ENCODE peak calls at places on chromosomes 13 and 19, in four cellular contexts. K, Q, W and J are unnamed samples.

GRCh38 chr19:48221628-48222027 is 34.1 kb downstream of the CARD8 start:
- DNase-seq in Q (no peak), K (no peak), W (no peak), J (no peak)

GRCh38 chr13:46202188-46202795 is 9.4 kb upstream of the LRRC63 start:
- DNase-seq in K (no peak), Q (no peak), W (no peak), J (no peak)

GRCh38 chr13:103859952-103860351 is 793.7 kb upstream of the SLC10A2 start:
- DNase-seq in Q (no peak), K (no peak), W (no peak), J (no peak)

GRCh38 chr19:35975608-35976214 is 19.3 kb upstream of the SDHAF1 start:
- DNase-seq in Q (no peak), W (peak), K (no peak), J (no peak)

GRCh38 chr19:6229216-6229913 is 50.4 kb downstream of the MLLT1 start:
- DNase-seq in Q (no peak), K (no peak), W (no peak), J (no peak)

GRCh38 chr13:77065456-77066147 is 38.6 kb upstream of the FBXL3 start:
- DNase-seq in K (no peak), W (no peak), Q (no peak), J (no peak)

GRCh38 chr13:36979361-36980040 is 19.6 kb downstream of the ALG5 start:
- DNase-seq in K (no peak), W (no peak), Q (no peak), J (no peak)

GRCh38 chr13:92196566-92197256 is 798.3 kb downstream of the GPC5 start:
- DNase-seq in Q (no peak), K (no peak), W (no peak), J (no peak)

GRCh38 chr19:32676186-32676894 is 692 bp downstream of the RGS9BP start:
- DNase-seq in K (no peak), W (peak), Q (peak), J (no peak)

GRCh38 chr13:111484129-111484925 is 163.9 kb downstream of the TEX29 start:
- DNase-seq in Q (peak), W (no peak), K (no peak), J (no peak)

GRCh38 chr13:101640797-101641400 is 188.4 kb downstream of the ITGBL1 start:
- DNase-seq in K (no peak), W (no peak), Q (no peak), J (no peak)

GRCh38 chr13:67136157-67136556 is 94.0 kb downstream of the PCDH9 start:
- DNase-seq in Q (no peak), K (no peak), W (no peak), J (no peak)

GRCh38 chr13:57624565-57625435 is 6.7 kb upstream of the PCDH17 start:
- DNase-seq in K (peak), W (no peak), Q (no peak), J (no peak)

GRCh38 chr19:45973564-45974338 is at the start of gene NOVA2:
- DNase-seq in K (peak), Q (peak), W (peak), J (no peak)

GRCh38 chr19:45972944-45973525 is 630 bp downstream of the NOVA2 start:
- DNase-seq in K (no peak), W (no peak), Q (no peak), J (no peak)

GRCh38 chr19:45969676-45970075 is 4.0 kb downstream of the NOVA2 start:
- DNase-seq in W (no peak), K (no peak), Q (no peak), J (no peak)

GRCh38 chr19:45971260-45971902 is 2.3 kb downstream of the NOVA2 start:
- DNase-seq in Q (no peak), W (no peak), K (no peak), J (no peak)

GRCh38 chr19:45972081-45972943 is 1.4 kb downstream of the NOVA2 start:
- DNase-seq in W (no peak), K (no peak), Q (no peak), J (peak)
- H3K4me3 ChIP-seq in W (peak), K (peak), Q (peak), J (no peak)

DNA sequence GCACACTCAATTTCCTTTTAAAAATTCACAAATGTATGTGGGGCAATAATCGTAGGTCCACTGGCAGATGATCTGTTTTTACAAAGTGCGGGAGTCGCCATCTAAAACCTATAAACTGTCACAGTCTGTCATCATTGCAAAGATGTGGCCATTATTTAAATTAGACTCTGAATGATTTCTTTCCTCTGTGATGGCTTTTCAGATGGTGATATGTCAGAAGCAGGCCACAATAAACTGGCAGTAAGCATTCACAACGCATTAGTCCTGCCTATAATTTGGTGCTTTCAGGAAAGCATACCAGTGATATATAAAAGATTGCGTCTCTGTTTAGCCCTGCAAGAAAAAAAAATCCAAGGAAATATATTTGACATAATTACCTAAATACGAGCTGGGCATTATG is 226.8 kb downstream of the TBC1D4 start:
- DNase-seq in Q (no peak), K (no peak), W (no peak), J (no peak)
- H3K4me3 ChIP-seq in Q (no peak), K (no peak), W (no peak), J (no peak)

GRCh38 chr13:22893149-22893548 is 287.6 kb upstream of the SGCG start:
- DNase-seq in K (no peak), Q (no peak), W (no peak), J (no peak)
- H3K4me3 ChIP-seq in K (no peak), Q (no peak), W (no peak), J (no peak)

DNA sequence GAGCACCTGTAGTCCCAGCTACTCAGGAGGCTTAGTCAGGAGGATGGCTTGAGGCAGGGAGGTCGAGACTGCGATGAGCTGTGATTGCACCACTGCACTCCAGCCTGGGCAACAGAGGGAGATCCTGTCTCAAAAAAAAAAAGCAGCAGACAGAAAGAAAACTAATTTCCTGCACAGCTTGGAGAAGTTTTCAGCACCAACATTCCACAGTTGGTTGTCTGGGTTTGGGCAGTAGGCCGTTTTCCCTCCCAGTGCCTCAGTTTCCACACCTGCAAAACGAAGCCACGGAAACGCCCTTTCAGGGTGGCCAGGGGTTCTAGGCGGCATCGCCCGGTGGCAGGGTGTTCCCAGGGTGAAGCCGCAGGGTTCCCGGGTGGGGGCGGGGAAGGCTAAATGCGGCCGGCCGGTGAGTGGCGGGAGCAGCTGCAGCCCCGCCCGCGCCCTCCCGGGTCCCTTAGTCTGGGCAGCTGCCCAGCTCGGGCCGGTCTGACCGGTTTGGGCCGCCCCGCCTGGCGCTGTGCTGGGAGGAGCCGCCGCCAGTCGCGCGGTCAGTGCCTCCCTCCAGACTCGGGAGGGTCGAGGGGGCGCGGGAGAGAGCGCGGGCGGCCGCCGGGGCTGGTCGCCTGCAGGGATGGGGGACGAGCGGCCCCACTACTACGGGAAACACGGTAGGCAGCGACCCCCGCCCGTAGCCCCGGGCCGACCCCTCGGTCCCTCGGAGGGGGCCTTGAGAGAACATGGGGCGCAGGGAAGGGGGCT is at the start of gene SLC44A2:
- DNase-seq in Q (peak), W (peak), K (no peak), J (no peak)
- H3K4me3 ChIP-seq in Q (peak), W (peak), K (peak), J (no peak)

GRCh38 chr19:53865918-53866696 is 1.6 kb upstream of the MYADM start:
- DNase-seq in K (no peak), Q (peak), W (peak), J (peak)

GRCh38 chr19:53864308-53864836 is 3.3 kb upstream of the MYADM start:
- DNase-seq in Q (peak), K (no peak), W (peak), J (no peak)

GRCh38 chr19:53868091-53868891 is 608 bp downstream of the MYADM start:
- DNase-seq in K (no peak), W (peak), Q (peak), J (peak)

GRCh38 chr19:53867225-53868090 is at the start of gene MYADM:
- DNase-seq in W (peak), Q (peak), K (peak), J (peak)

DNA sequence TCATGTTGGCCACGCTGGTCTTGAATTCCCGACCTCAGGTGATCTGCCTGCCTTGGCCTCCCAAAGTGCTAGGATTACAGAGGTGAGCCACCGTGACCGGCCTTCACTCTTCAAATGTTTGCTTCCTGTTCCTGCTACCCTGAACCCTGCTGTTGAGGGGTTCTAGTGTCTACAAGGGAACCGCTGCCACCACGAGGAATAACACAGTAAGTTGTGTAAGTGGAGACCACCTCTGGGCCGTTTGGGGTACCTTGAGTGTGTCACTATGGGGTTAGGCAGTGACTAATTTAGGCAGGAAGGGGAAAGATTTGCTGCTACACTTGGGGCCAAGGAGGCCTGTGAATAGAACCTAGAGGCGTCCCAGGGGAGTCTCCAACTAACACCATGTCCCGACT is 2.2 kb upstream of the MYADM start:
- DNase-seq in W (peak), Q (no peak), K (no peak), J (no peak)
- H3K4me3 ChIP-seq in W (peak), Q (no peak), K (peak), J (peak)

DNA sequence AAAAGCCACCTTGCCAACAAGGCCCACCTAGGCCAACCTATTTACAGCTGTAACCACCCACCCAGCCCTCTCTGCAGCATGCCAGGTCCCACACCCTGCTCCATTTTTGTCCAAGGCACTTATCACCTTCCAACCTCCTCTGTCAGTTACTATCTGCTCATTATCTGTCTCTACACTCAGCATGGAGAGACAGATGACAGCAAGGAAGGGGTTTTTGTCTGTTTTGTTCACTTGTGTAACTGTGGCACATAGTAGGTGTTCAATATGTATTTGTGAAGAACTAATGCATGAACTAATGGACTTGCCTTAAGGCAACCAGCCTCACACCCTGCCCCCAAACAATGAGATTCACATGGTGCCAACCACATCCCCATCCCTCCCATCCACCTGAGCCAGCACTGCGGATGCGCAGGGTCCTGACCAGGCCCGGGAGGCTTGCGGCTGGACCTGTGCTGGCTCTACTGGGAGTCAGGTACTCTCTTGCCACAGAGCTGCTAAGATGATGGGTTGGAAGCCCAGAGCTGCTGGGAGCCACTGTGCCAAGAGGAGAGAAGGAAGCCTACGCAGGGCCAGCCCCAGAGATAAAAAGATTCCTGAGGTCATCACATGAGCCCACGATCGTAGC is 17.2 kb downstream of the DEDD2 start:
- DNase-seq in W (no peak), K (no peak), Q (no peak), J (no peak)
- H3K4me3 ChIP-seq in W (no peak), K (no peak), Q (no peak), J (peak)

GRCh38 chr19:40810160-40810559 is 11.2 kb downstream of the EGLN2 start:
- DNase-seq in Q (no peak), K (no peak), W (no peak), J (no peak)

GRCh38 chr19:40815223-40815622 is 16.2 kb downstream of the EGLN2 start:
- DNase-seq in Q (no peak), K (no peak), W (no peak), J (no peak)

GRCh38 chr19:40811478-40812341 is 12.7 kb downstream of the EGLN2 start:
- DNase-seq in W (no peak), Q (no peak), K (no peak), J (peak)

GRCh38 chr19:40809358-40810086 is 10.5 kb downstream of the EGLN2 start:
- DNase-seq in W (no peak), K (no peak), Q (no peak), J (no peak)

DNA sequence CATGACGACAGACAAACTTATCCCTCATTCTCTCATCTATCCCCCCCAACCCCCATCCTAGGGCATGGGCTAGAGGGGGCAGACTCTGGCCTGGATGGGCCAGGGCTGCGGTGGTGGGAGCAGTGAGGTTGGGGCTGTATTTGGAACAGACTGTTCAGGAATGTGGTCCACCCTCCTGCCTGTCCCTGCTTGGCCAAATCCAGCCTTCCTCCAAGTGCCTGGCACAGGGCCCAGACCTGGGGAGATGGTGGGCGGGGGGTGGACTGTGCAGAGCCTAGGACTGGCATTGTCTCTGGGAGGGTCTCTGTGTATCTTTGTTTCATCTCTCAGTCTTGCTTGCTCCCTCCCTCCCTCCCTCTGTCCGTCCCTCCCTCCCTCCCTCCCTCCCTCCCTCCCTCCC is 14.2 kb downstream of the EGLN2 start:
- DNase-seq in W (no peak), K (no peak), Q (no peak), J (no peak)
- H3K4me3 ChIP-seq in W (no peak), K (no peak), Q (no peak), J (no peak)

GRCh38 chr19:18683955-18684641 is 618 bp downstream of the CRTC1 start:
- DNase-seq in W (no peak), Q (no peak), K (no peak), J (no peak)

GRCh38 chr19:18682807-18683108 is 722 bp upstream of the CRTC1 start:
- DNase-seq in K (no peak), Q (no peak), W (no peak), J (no peak)

GRCh38 chr19:18683109-18683954 is at the start of gene CRTC1:
- DNase-seq in Q (peak), W (peak), K (peak), J (peak)

GRCh38 chr19:18685597-18686164 is 2.2 kb downstream of the CRTC1 start:
- DNase-seq in K (no peak), Q (no peak), W (no peak), J (no peak)

DNA sequence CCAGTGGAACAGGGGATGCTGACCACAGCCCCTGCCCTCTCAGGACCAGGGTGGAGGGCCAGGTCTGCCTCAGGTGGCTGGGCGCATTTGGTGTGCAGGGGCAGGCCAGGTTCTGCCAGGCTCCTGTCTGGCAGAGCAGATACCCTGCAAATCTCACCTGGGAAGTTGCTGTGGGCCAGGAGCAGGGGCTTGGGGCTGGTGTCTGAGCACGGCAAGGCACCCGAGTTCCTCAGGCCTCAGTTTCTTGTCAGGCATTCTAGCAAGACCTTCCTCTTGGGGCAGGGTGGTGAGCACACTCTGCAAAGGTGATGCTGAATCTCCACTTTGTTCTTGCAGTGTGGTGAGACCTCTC is 1.1 kb downstream of the CRTC1 start:
- DNase-seq in W (no peak), Q (no peak), K (no peak), J (no peak)
- H3K4me3 ChIP-seq in W (peak), Q (peak), K (peak), J (peak)